ENCODE peak calls at places on chromosomes 12 and 14, in four cellular contexts. U is mammary epithelial cell, V is H9, B is HepG2. M is an unnamed sample.

GRCh38 chr14:59246566-59246965 is 58.1 kb downstream of the DAAM1 start:
- DNase-seq in U (peak), V (no peak), B (no peak), M (no peak)

GRCh38 chr14:24075485-24076301 is 4.3 kb downstream of the CPNE6 start:
- DNase-seq in U (no peak), V (no peak), B (no peak), M (no peak)

GRCh38 chr12:46268349-46268616 is 560 bp downstream of the SLC38A1 start:
- DNase-seq in U (peak), V (no peak), B (no peak), M (no peak)

GRCh38 chr12:88658009-88658408 is 77.7 kb upstream of the KITLG start:
- DNase-seq in U (peak), V (no peak), B (no peak), M (no peak)

GRCh38 chr14:22801716-22802115 is 13.5 kb downstream of the SLC7A7 start:
- DNase-seq in U (no peak), V (no peak), B (no peak), M (no peak)

GRCh38 chr12:116436561-116437249 is 122.5 kb upstream of the MAP1LC3B2 start:
- DNase-seq in U (no peak), V (no peak), B (peak), M (no peak)

GRCh38 chr12:1443421-1444141 is 150.8 kb downstream of the FBXL14 start:
- DNase-seq in U (peak), V (no peak), B (no peak), M (no peak)

GRCh38 chr12:89862511-89863331 is 154.1 kb upstream of the ATP2B1 start:
- DNase-seq in U (no peak), V (no peak), B (no peak), M (no peak)

GRCh38 chr14:75723716-75724115 is 62.7 kb downstream of the TTLL5 start:
- DNase-seq in U (no peak), V (no peak), B (no peak), M (no peak)

GRCh38 chr14:95495093-95495492 is 21.4 kb downstream of the SYNE3 start:
- DNase-seq in U (no peak), V (no peak), B (no peak), M (peak)

GRCh38 chr14:75487155-75487671 is 35.1 kb upstream of the BATF start:
- DNase-seq in U (peak), V (no peak), B (no peak), M (no peak)

GRCh38 chr12:121799842-121800693 is 3.7 kb upstream of the SETD1B start:
- DNase-seq in U (peak), V (peak), B (peak), M (peak)

GRCh38 chr12:52693261-52693660 is 10.1 kb downstream of the KRT77 start:
- DNase-seq in U (no peak), V (no peak), B (no peak), M (no peak)

GRCh38 chr12:131390408-131391100 is 320.3 kb upstream of the SFSWAP start:
- DNase-seq in U (no peak), V (peak), B (no peak), M (peak)

GRCh38 chr12:104443008-104443407 is 13.7 kb upstream of the CHST11 start:
- DNase-seq in U (no peak), V (no peak), B (no peak), M (no peak)

GRCh38 chr12:49331360-49332222 is 5.4 kb downstream of the C1QL4 start:
- DNase-seq in U (peak), V (peak), B (peak), M (peak)

GRCh38 chr12:53244337-53244736 is 12.3 kb upstream of the RARG start:
- DNase-seq in U (no peak), V (no peak), B (no peak), M (no peak)

GRCh38 chr12:45886685-45887084 is 103.7 kb downstream of the SCAF11 start:
- DNase-seq in U (no peak), V (no peak), B (no peak), M (no peak)

GRCh38 chr14:104805326-104805678 is 4.4 kb downstream of the ZBTB42 start:
- DNase-seq in U (no peak), V (no peak), B (no peak), M (peak)
- H3K9ac ChIP-seq in U (no peak), V (no peak), B (no peak), M (no peak)

DNA sequence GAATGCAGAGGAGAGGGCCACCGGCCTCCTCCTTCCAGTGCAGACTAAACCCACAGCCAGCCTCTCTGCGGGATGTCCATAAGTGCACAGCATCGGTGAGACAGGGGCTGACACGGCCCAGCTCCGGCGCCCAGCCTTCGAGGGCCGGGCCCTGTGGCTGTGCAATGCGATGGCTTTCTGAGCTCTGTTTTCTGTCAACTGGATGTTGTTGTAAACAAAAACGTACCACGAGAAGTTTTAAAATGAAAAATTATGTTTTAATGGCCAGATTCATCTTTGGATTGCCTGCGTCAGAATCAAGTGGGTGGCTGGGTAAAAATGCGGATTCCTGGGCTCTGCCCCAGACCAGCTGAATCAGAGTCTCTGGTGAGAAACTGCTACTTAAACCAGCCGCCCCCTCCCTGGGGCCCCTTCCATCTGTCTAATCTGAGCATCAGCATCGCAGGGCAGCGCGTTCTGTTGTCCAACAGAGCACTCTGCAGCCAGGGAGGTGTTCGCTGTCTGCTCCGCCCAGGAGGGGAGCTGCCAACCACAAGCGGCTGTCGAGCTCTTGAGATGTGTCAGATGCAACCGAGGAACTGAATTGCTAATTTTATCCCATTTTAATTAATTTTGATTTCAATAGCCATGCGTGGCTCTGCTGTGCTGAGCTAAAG is 133.4 kb downstream of the RFLNA start:
- DNase-seq in U (no peak), V (no peak), B (no peak), M (no peak)
- H3K27ac ChIP-seq in U (no peak), V (no peak), B (no peak), M (peak)

GRCh38 chr12:112294793-112295192 is 87.4 kb downstream of the HECTD4 start:
- DNase-seq in U (no peak), V (no peak), B (peak), M (no peak)
- TF ChIP-seq CTCF in U (peak), V (no peak), B (peak), M (no peak)

GRCh38 chr12:98402081-98402480 is 113.3 kb upstream of the TMPO start:
- DNase-seq in U (peak), V (no peak), B (peak), M (no peak)

GRCh38 chr12:98402671-98403070 is 112.7 kb upstream of the TMPO start:
- DNase-seq in U (no peak), V (no peak), B (no peak), M (no peak)

GRCh38 chr12:98397323-98398105 is 117.9 kb upstream of the TMPO start:
- DNase-seq in U (peak), V (peak), B (peak), M (peak)

GRCh38 chr12:98401427-98401826 is 114.0 kb upstream of the TMPO start:
- DNase-seq in U (no peak), V (no peak), B (no peak), M (peak)

GRCh38 chr12:98399532-98399931 is 115.9 kb upstream of the TMPO start:
- DNase-seq in U (peak), V (peak), B (peak), M (peak)
- H3K9ac ChIP-seq in U (no peak), V (no peak), B (no peak), M (no peak)

GRCh38 chr14:35297677-35298076 is 5.5 kb downstream of the PSMA6 start:
- DNase-seq in U (no peak), V (no peak), B (no peak), M (no peak)

GRCh38 chr14:35299708-35300107 is 7.5 kb downstream of the PSMA6 start:
- DNase-seq in U (no peak), V (no peak), B (no peak), M (no peak)

GRCh38 chr14:35292770-35293561 is 784 bp downstream of the PSMA6 start:
- DNase-seq in U (peak), V (no peak), B (no peak), M (no peak)

GRCh38 chr14:35295845-35296161 is 3.6 kb downstream of the PSMA6 start:
- DNase-seq in U (no peak), V (no peak), B (no peak), M (no peak)

GRCh38 chr14:35296505-35296904 is 4.3 kb downstream of the PSMA6 start:
- DNase-seq in U (no peak), V (no peak), B (no peak), M (no peak)
- H3K27ac ChIP-seq in U (no peak), V (no peak), B (no peak), M (no peak)

GRCh38 chr14:54722791-54723432 is 156.0 kb downstream of the SAMD4A start:
- DNase-seq in U (peak), V (no peak), B (peak), M (no peak)
- TF ChIP-seq CTCF in U (peak), V (peak), B (peak), M (peak)

M was measured in kidney.